ENCODE peak calls at places on chromosomes 5 and 9, in nine cellular contexts. Q, P, W, X, J, B, H, S and L are unnamed samples.

GRCh38 chr5:40557486-40557885 is 122.2 kb upstream of the PTGER4 start:
- DNase-seq in Q (no peak), P (no peak), W (no peak), X (no peak), J (no peak), B (no peak), H (no peak), S (peak), L (no peak)

GRCh38 chr9:129285979-129286772 is 108.1 kb upstream of the IER5L start:
- DNase-seq in Q (no peak), P (no peak), W (no peak), X (no peak), J (no peak), B (no peak), H (no peak), S (no peak), L (peak)

GRCh38 chr5:143569722-143570567 is 166.5 kb upstream of the NR3C1 start:
- DNase-seq in Q (no peak), P (no peak), W (no peak), X (no peak), J (no peak), B (no peak), H (no peak), S (no peak), L (no peak)

GRCh38 chr5:138636401-138636944 is 61.3 kb upstream of the HSPA9 start:
- DNase-seq in Q (no peak), P (no peak), W (no peak), X (no peak), J (no peak), B (no peak), H (no peak), S (no peak), L (no peak)

GRCh38 chr5:80987078-80987766 is 27.1 kb downstream of the RASGRF2 start:
- DNase-seq in Q (no peak), P (no peak), W (no peak), X (no peak), J (no peak), B (no peak), H (no peak), S (no peak), L (no peak)

GRCh38 chr9:135032041-135032835 is 55.2 kb upstream of the OLFM1 start:
- DNase-seq in Q (no peak), P (no peak), W (no peak), X (no peak), J (no peak), B (no peak), H (no peak), S (no peak), L (peak)

GRCh38 chr9:6549106-6549505 is 96.4 kb downstream of the GLDC start:
- DNase-seq in Q (no peak), P (no peak), W (no peak), X (no peak), J (no peak), B (no peak), H (no peak), S (no peak), L (no peak)

GRCh38 chr5:2167671-2168070 is 284.9 kb upstream of the IRX4 start:
- DNase-seq in Q (no peak), P (no peak), W (no peak), X (no peak), J (no peak), B (no peak), H (no peak), S (no peak), L (peak)

GRCh38 chr5:73215891-73216610 is 43.1 kb downstream of the TMEM174 start:
- DNase-seq in Q (peak), P (peak), W (peak), X (peak), J (peak), B (no peak), H (peak), S (peak), L (peak)

GRCh38 chr5:154134499-154134898 is 56.0 kb upstream of the GALNT10 start:
- DNase-seq in Q (no peak), P (no peak), W (no peak), X (no peak), J (no peak), B (no peak), H (no peak), S (no peak), L (no peak)

GRCh38 chr5:172455511-172456061 is 1.3 kb upstream of the SH3PXD2B start:
- DNase-seq in Q (no peak), P (no peak), W (no peak), X (no peak), J (no peak), B (no peak), H (no peak), S (peak), L (peak)

GRCh38 chr5:172903790-172904189 is 55.4 kb upstream of the RPL26L1 start:
- DNase-seq in Q (no peak), P (no peak), W (no peak), X (no peak), J (no peak), B (no peak), H (no peak), S (peak), L (peak)

GRCh38 chr5:352639-353598 is 31.4 kb downstream of the AHRR start:
- DNase-seq in Q (no peak), P (no peak), W (no peak), X (no peak), J (no peak), B (no peak), H (no peak), S (no peak), L (peak)

GRCh38 chr5:181059297-181060230 is 19.5 kb downstream of the BTNL9 start:
- DNase-seq in Q (no peak), P (no peak), W (no peak), X (no peak), J (no peak), B (no peak), H (no peak), S (no peak), L (peak)

GRCh38 chr5:153569036-153569435 is 78.6 kb downstream of the GRIA1 start:
- DNase-seq in Q (no peak), P (no peak), W (no peak), X (no peak), J (no peak), B (no peak), H (no peak), S (peak), L (no peak)

GRCh38 chr9:113501129-113501686 is 37.7 kb downstream of the RGS3 start:
- DNase-seq in Q (no peak), P (no peak), W (no peak), X (no peak), J (no peak), B (no peak), H (no peak), S (no peak), L (no peak)

GRCh38 chr9:127779136-127779981 is 893 bp upstream of the SH2D3C start:
- DNase-seq in Q (no peak), P (peak), W (peak), X (no peak), J (no peak), B (peak), H (no peak), S (no peak), L (peak)

GRCh38 chr9:91935066-91935729 is 14.8 kb downstream of the ROR2 start:
- DNase-seq in Q (no peak), P (no peak), W (no peak), X (no peak), J (no peak), B (no peak), H (no peak), S (no peak), L (no peak)

GRCh38 chr9:86517475-86517874 is 163.3 kb upstream of the TUT7 start:
- DNase-seq in Q (no peak), P (no peak), W (no peak), X (no peak), J (no peak), B (no peak), H (no peak), S (no peak), L (no peak)

GRCh38 chr9:95854386-95855015 is 21.0 kb upstream of the ERCC6L2 start:
- DNase-seq in Q (no peak), P (no peak), W (no peak), X (no peak), J (no peak), B (no peak), H (peak), S (peak), L (peak)

GRCh38 chr9:22238809-22239684 is 207.6 kb upstream of the DMRTA1 start:
- DNase-seq in Q (peak), P (peak), W (peak), X (peak), J (no peak), B (peak), H (no peak), S (peak), L (no peak)

GRCh38 chr9:95508242-95508967 is 8.4 kb downstream of the PTCH1 start:
- DNase-seq in Q (no peak), P (peak), W (peak), X (no peak), J (no peak), B (no peak), H (no peak), S (peak), L (no peak)

GRCh38 chr5:147835386-147835798 is 3.9 kb upstream of the SPINK1 start:
- DNase-seq in Q (no peak), P (no peak), W (no peak), X (peak), J (no peak), B (no peak), H (no peak), S (no peak), L (no peak)

GRCh38 chr5:134128648-134128995 is 14.1 kb downstream of the TCF7 start:
- DNase-seq in Q (no peak), P (no peak), W (no peak), X (no peak), J (no peak), B (no peak), H (no peak), S (no peak), L (peak)

GRCh38 chr9:15295761-15296405 is 11.1 kb downstream of the TTC39B start:
- DNase-seq in Q (no peak), P (peak), W (no peak), X (peak), J (no peak), B (peak), H (peak), S (peak), L (peak)

GRCh38 chr5:144598451-144599068 is 427.9 kb downstream of the KCTD16 start:
- DNase-seq in Q (no peak), P (no peak), W (no peak), X (no peak), J (no peak), B (no peak), H (no peak), S (peak), L (peak)